ENCODE peak calls at places on chromosomes 5 and 9, in five cellular contexts. Q is WERI-Rb-1, L is WTC11, K is tibial nerve, J is hepatocyte. A is an unnamed sample.

GRCh38 chr5:45521067-45521466 is 175.1 kb downstream of the HCN1 start:
- DNase-seq in Q (peak; percentile 64), L (peak; percentile 72), K (no peak), J (peak; percentile 64), A (peak; percentile 27)

GRCh38 chr5:111469293-111469896 is 42.9 kb downstream of the STARD4 start:
- DNase-seq in Q (no peak), L (no peak), K (no peak), J (no peak), A (no peak)

GRCh38 chr5:109812698-109813097 is 123.0 kb downstream of the MAN2A1 start:
- DNase-seq in Q (no peak), L (no peak), K (no peak), J (no peak), A (no peak)

GRCh38 chr5:169431386-169431785 is 130.4 kb upstream of the SLIT3 start:
- DNase-seq in Q (no peak), L (no peak), K (no peak), J (no peak), A (no peak)

GRCh38 chr5:116378007-116378831 is 196.4 kb downstream of the SEMA6A start:
- DNase-seq in Q (peak; percentile 84), L (no peak), K (no peak), J (no peak), A (no peak)

GRCh38 chr5:79516986-79517385 is 3.1 kb upstream of the HOMER1 start:
- DNase-seq in Q (no peak), L (no peak), K (no peak), J (no peak), A (no peak)

GRCh38 chr5:56026863-56027300 is 32.1 kb upstream of the IL6ST start:
- DNase-seq in Q (no peak), L (no peak), K (no peak), J (peak; percentile 34), A (no peak)

GRCh38 chr9:136306691-136307208 is 2.9 kb upstream of the CCDC187 start:
- DNase-seq in Q (no peak), L (no peak), K (no peak), J (no peak), A (no peak)

GRCh38 chr5:56412601-56413379 is 179.7 kb upstream of the ANKRD55 start:
- DNase-seq in Q (peak; percentile 79), L (no peak), K (peak; percentile 48), J (no peak), A (no peak)

GRCh38 chr9:135978650-135979461 is 17.7 kb upstream of the UBAC1 start:
- DNase-seq in Q (no peak), L (no peak), K (no peak), J (no peak), A (no peak)

GRCh38 chr9:107462691-107463090 is 26.9 kb downstream of the KLF4 start:
- DNase-seq in Q (no peak), L (no peak), K (no peak), J (no peak), A (no peak)

GRCh38 chr5:125390316-125390715 is 643.9 kb upstream of the ZNF608 start:
- DNase-seq in Q (no peak), L (no peak), K (no peak), J (no peak), A (no peak)

GRCh38 chr5:173581408-173582197 is 34.8 kb downstream of the BOD1 start:
- DNase-seq in Q (peak; percentile 77), L (peak; percentile 93), K (no peak), J (peak; percentile 51), A (peak; percentile 66)

GRCh38 chr5:125190232-125191051 is 444.0 kb upstream of the ZNF608 start:
- DNase-seq in Q (no peak), L (no peak), K (no peak), J (peak; percentile 17), A (no peak)

GRCh38 chr9:14322211-14323082 is 8.5 kb upstream of the NFIB start:
- DNase-seq in Q (peak; percentile 92), L (peak; percentile 90), K (peak; percentile 82), J (peak; percentile 97), A (peak; percentile 88)

GRCh38 chr5:173498286-173498685 is 118.2 kb downstream of the BOD1 start:
- DNase-seq in Q (no peak), L (no peak), K (no peak), J (peak; percentile 42), A (no peak)

GRCh38 chr5:60779431-60779830 is 64.6 kb downstream of the ELOVL7 start:
- DNase-seq in Q (no peak), L (peak; percentile 73), K (no peak), J (no peak), A (no peak)

GRCh38 chr9:121860744-121861143 is 209.3 kb downstream of the DAB2IP start:
- DNase-seq in Q (no peak), L (no peak), K (no peak), J (no peak), A (no peak)

GRCh38 chr5:87541033-87541432 is 128.3 kb upstream of the CCNH start:
- DNase-seq in Q (peak; percentile 31), L (peak; percentile 16), K (peak; percentile 77), J (peak; percentile 46), A (peak; percentile 61)
- TF ChIP-seq CTCF in Q (peak; percentile 16), L (no peak), K (no peak), J (peak; percentile 8), A (no peak)

DNA sequence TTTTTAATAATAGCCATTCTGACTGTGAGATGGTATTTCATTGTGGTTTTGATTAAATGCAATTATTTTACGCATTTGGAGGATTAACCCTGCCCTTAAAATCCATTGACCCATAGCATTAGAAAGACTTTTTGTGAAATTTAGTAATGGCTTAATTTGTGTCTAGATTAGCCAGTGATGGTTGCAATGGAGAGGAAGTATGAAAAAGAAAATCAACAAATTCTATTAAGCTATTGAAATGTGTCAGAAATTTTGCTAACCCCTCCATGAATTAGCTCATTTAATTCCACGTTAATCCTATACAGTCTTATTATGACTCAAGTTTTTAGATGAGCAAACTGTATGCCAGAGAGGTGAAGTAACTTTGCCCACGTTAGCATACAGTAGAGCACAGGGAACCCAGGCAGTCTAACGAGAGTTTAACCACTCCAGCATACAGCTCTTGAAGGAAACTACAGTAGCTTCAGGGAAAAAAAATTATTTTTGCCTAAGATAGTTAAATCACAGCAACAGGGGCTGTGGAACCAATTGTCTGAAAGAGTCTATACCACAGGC is 158.2 kb upstream of the PPP2R2B start:
- DNase-seq in Q (no peak), L (no peak), K (no peak), J (no peak), A (no peak)
- TF ChIP-seq CTCF in Q (no peak), L (no peak), K (no peak), J (no peak), A (no peak)

GRCh38 chr9:9790216-9790872 is 822.5 kb downstream of the PTPRD start:
- DNase-seq in Q (peak; percentile 48), L (peak; percentile 26), K (peak; percentile 33), J (peak; percentile 57), A (peak; percentile 56)
- TF ChIP-seq CTCF in Q (peak; percentile 65), L (peak; percentile 63), K (peak; percentile 66), J (peak; percentile 80), A (peak; percentile 20)

GRCh38 chr5:140295414-140295813 is 7.5 kb downstream of the PFDN1 start:
- DNase-seq in Q (no peak), L (no peak), K (peak; percentile 70), J (peak; percentile 90), A (peak; percentile 63)

GRCh38 chr5:140299056-140299455 is 3.8 kb downstream of the PFDN1 start:
- DNase-seq in Q (no peak), L (no peak), K (no peak), J (no peak), A (no peak)

GRCh38 chr5:140298183-140298601 is 4.7 kb downstream of the PFDN1 start:
- DNase-seq in Q (no peak), L (no peak), K (no peak), J (peak; percentile 13), A (no peak)

GRCh38 chr5:140296289-140296688 is 6.6 kb downstream of the PFDN1 start:
- DNase-seq in Q (no peak), L (no peak), K (no peak), J (no peak), A (no peak)

GRCh38 chr5:140297283-140297682 is 5.6 kb downstream of the PFDN1 start:
- DNase-seq in Q (no peak), L (no peak), K (no peak), J (no peak), A (no peak)
- TF ChIP-seq CTCF in Q (no peak), L (no peak), K (no peak), J (no peak), A (no peak)

DNA sequence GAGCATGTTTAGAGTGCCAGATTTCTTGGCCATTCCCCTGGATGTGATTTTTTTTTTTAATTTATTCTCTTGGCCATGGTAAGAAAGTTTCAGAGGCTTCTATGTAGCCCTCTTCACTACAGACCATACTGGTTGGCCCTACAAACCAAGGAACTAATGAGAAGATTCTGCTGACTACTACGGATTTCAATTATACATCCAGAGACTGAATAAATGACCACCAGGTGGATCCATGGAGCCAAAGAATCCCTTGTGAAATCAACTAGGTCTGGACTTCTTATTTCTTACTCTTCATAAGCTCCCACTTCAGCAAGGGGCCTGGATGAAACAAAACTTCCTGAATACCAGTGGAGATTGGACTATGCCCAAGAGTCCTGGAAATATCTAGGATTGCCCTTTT is 27.6 kb downstream of the ZNF622 start:
- DNase-seq in Q (no peak), L (no peak), K (no peak), J (no peak), A (no peak)
- TF ChIP-seq CTCF in Q (peak; percentile 4), L (no peak), K (no peak), J (no peak), A (no peak)

GRCh38 chr5:100517301-100517974 is 17.7 kb upstream of the FAM174A start:
- DNase-seq in Q (no peak), L (peak; percentile 59), K (no peak), J (no peak), A (peak; percentile 23)
- TF ChIP-seq CTCF in Q (no peak), L (no peak), K (no peak), J (no peak), A (no peak)

GRCh38 chr5:89729623-89730390 is 679.7 kb downstream of the CETN3 start:
- DNase-seq in Q (no peak), L (no peak), K (no peak), J (peak; percentile 15), A (no peak)
- TF ChIP-seq CTCF in Q (peak; percentile 9), L (no peak), K (no peak), J (peak; percentile 45), A (peak; percentile 41)